ENCODE peak calls at places on chromosomes 2 and 18, in four cellular contexts. E, M, W and O are unnamed samples.
A peak's percentile ranks its signal among the peaks of the same experiment; 100 is the strongest.

GRCh38 chr2:36392854-36393253 is 37.3 kb downstream of the CRIM1 start:
- DNase-seq in E (no peak), W (no peak), M (no peak), O (no peak)

GRCh38 chr2:182822733-182823132 is 43.7 kb downstream of the FRZB start:
- DNase-seq in W (no peak), M (no peak), E (no peak), O (no peak)

GRCh38 chr18:48859311-48860275 is 91.2 kb downstream of the SMAD7 start:
- DNase-seq in W (peak; percentile 73), E (no peak), M (no peak), O (no peak)

GRCh38 chr2:50529600-50530218 is 502.2 kb downstream of the NRXN1 start:
- DNase-seq in E (peak; percentile 49), M (peak; percentile 39), W (no peak), O (no peak)

GRCh38 chr18:63342206-63342605 is 22.6 kb upstream of the BCL2 start:
- DNase-seq in E (no peak), M (no peak), W (peak; percentile 31), O (no peak)

GRCh38 chr2:163155279-163155883 is 316.8 kb upstream of the KCNH7 start:
- DNase-seq in M (peak; percentile 30), E (peak; percentile 34), W (no peak), O (no peak)

GRCh38 chr2:207082619-207083018 is 83.1 kb downstream of the KLF7 start:
- DNase-seq in M (no peak), W (no peak), E (no peak), O (no peak)

GRCh38 chr2:121529439-121530209 is 1.1 kb upstream of the RNU4ATAC start:
- DNase-seq in E (no peak), M (no peak), W (peak; percentile 61), O (peak; percentile 64)

GRCh38 chr2:84808279-84808678 is 72.6 kb downstream of the TRABD2A start:
- DNase-seq in E (no peak), M (no peak), W (no peak), O (no peak)

GRCh38 chr2:121665504-121665903 is 16.2 kb upstream of the CLASP1 start:
- DNase-seq in E (no peak), W (no peak), M (peak; percentile 79), O (no peak)

GRCh38 chr18:78969574-78970315 is 9.9 kb upstream of the SALL3 start:
- DNase-seq in M (no peak), W (no peak), E (no peak), O (no peak)

GRCh38 chr2:168920504-168921157 is 19.5 kb downstream of the G6PC2 start:
- DNase-seq in W (no peak), M (no peak), E (peak; percentile 45), O (no peak)

GRCh38 chr18:68662779-68663178 is 52.1 kb downstream of the TMX3 start:
- DNase-seq in W (no peak), M (peak; percentile 16), E (peak; percentile 45), O (no peak)

GRCh38 chr2:172806426-172807008 is 70.9 kb downstream of the RAPGEF4 start:
- DNase-seq in E (peak; percentile 45), W (no peak), M (no peak), O (no peak)

GRCh38 chr2:211387734-211388133 is 831.3 kb downstream of the CPS1 start:
- DNase-seq in W (no peak), E (no peak), M (no peak), O (no peak)

GRCh38 chr2:17626986-17627385 is 86.5 kb downstream of the VSNL1 start:
- DNase-seq in W (no peak), M (no peak), E (no peak), O (no peak)

GRCh38 chr18:77093067-77093430 is 39.5 kb downstream of the MBP start:
- DNase-seq in W (no peak), E (no peak), M (no peak), O (peak; percentile 17)

DNA sequence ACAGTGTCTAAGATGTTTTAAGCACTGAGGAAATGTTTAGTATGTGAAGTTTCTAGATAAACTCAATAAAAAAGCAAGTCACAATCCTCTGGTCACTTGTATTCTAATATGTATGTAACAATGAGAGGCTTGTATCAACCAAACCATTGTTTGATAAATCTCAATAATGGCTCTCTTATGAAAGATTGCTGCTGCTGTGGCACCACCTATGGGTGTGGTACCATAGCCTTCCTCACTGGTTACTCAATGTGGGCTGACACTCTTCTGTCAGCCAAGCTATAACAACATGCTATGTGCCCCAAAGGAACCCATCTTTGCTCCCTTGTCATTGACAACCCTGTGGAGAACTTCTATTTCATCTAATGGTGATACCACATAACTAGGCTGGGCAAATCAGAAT is 12.6 kb upstream of the RAB1A start:
- DNase-seq in W (no peak), M (peak; percentile 50), E (no peak), O (no peak)
- TF ChIP-seq CTCF in W (no peak), M (peak; percentile 41), E (peak; percentile 28), O (peak; percentile 21)

GRCh38 chr2:31413876-31414550 is 529 bp downstream of the XDH start:
- DNase-seq in W (no peak), E (no peak), M (no peak), O (no peak)
- TF ChIP-seq CTCF in W (peak; percentile 57), E (peak; percentile 57), M (no peak), O (no peak)

DNA sequence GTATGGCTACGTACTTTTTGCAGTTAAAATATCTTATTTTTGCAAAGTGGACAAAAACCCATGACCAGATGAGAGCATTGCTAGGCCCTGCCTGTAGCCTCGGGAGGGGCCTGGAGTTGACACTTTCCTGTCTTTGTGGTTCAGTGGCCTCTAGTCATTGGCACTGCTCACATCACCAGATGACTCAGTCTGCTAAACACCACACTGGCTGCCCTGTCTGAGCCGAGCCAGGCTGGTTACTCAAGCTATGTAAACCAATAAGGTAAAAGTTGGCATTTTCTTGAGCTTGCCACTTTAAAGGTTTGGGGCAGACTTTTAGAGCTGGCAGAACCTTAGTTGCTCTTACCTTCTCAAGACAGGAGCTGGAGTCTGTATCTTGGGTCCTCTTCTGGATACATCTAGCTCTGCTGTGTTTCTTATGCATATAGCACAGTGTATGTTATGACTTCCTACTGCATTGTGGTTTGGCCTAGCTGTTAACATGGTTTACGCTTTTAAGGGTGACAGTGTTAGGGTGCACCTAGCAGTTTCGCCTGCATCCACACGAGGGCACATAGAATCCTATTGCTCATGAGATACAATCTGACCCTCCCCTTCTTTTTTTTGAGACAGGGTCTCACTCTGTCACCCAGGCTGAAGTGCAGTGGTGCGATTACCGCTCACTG is 76.4 kb downstream of the AP1S3 start:
- DNase-seq in W (no peak), M (peak; percentile 98), E (peak; percentile 89), O (no peak)
- TF ChIP-seq CTCF in W (no peak), M (peak; percentile 39), E (peak; percentile 53), O (peak; percentile 17)

GRCh38 chr2:100611079-100612029 is 48.6 kb downstream of the PDCL3 start:
- DNase-seq in M (no peak), E (no peak), W (no peak), O (no peak)
- TF ChIP-seq CTCF in M (no peak), E (no peak), W (no peak), O (no peak)

GRCh38 chr2:7697052-7697451 is 779.8 kb downstream of the RNF144A start:
- DNase-seq in W (no peak), M (no peak), E (no peak), O (no peak)
- TF ChIP-seq CTCF in W (no peak), M (no peak), E (no peak), O (no peak)

GRCh38 chr2:54054774-54055173 is 60.6 kb upstream of the ACYP2 start:
- DNase-seq in W (no peak), M (no peak), E (no peak), O (no peak)

GRCh38 chr2:54050445-54050844 is 65.0 kb upstream of the ACYP2 start:
- DNase-seq in W (no peak), M (no peak), E (no peak), O (no peak)

GRCh38 chr2:54054271-54054670 is 61.1 kb upstream of the ACYP2 start:
- DNase-seq in E (no peak), M (no peak), W (no peak), O (no peak)

GRCh38 chr2:54053830-54054229 is 61.6 kb upstream of the ACYP2 start:
- DNase-seq in E (no peak), M (no peak), W (no peak), O (no peak)

GRCh38 chr2:54052825-54053718 is 62.3 kb upstream of the ACYP2 start:
- DNase-seq in E (peak; percentile 50), W (no peak), M (peak; percentile 42), O (no peak)
- TF ChIP-seq CTCF in E (peak; percentile 67), W (no peak), M (peak; percentile 36), O (no peak)